ENCODE peak calls at places on chromosome 11, in seven cellular contexts. C, J, D, X, R, Q and P are unnamed samples.

GRCh38 chr11:8597182-8597581 is 3.2 kb upstream of the STK33 start:
- DNase-seq in R (no peak), C (no peak), X (peak; percentile 30), J (no peak), D (no peak), Q (no peak), P (no peak)

GRCh38 chr11:103920933-103921332 is 115.5 kb upstream of the DDI1 start:
- DNase-seq in C (no peak), Q (no peak), J (no peak), D (no peak), R (no peak), X (no peak), P (no peak)

GRCh38 chr11:8281266-8281665 is 17.6 kb upstream of the LMO1 start:
- DNase-seq in Q (no peak), R (no peak), C (no peak), J (no peak), X (no peak), D (no peak), P (no peak)

GRCh38 chr11:72471005-72471898 is 36.9 kb upstream of the CLPB start:
- DNase-seq in D (peak; percentile 32), Q (peak; percentile 47), J (peak; percentile 64), R (peak; percentile 69), C (peak; percentile 78), X (peak; percentile 71), P (peak; percentile 51)

GRCh38 chr11:64148200-64148916 is 17.6 kb downstream of the MACROD1 start:
- DNase-seq in J (peak; percentile 75), C (peak; percentile 80), D (peak; percentile 24), Q (peak; percentile 78), X (peak; percentile 71), R (peak; percentile 77), P (peak; percentile 81)

GRCh38 chr11:2178906-2179494 is 7.4 kb upstream of the TH start:
- DNase-seq in Q (no peak), X (peak; percentile 57), D (no peak), J (peak; percentile 87), R (no peak), C (no peak), P (no peak)

GRCh38 chr11:105315287-105315686 is 175.7 kb upstream of the CARD18 start:
- DNase-seq in J (no peak), Q (no peak), C (no peak), R (no peak), D (no peak), X (no peak), P (no peak)

GRCh38 chr11:94068764-94069163 is 47.6 kb downstream of the HEPHL1 start:
- DNase-seq in J (no peak), R (no peak), X (no peak), C (no peak), D (no peak), Q (no peak), P (no peak)

GRCh38 chr11:67160045-67160444 is 41.0 kb downstream of the KDM2A start:
- DNase-seq in J (no peak), C (no peak), X (no peak), R (no peak), Q (no peak), D (no peak), P (no peak)

GRCh38 chr11:17988465-17988864 is 24.4 kb downstream of the SERGEF start:
- DNase-seq in J (no peak), X (no peak), Q (no peak), C (no peak), R (no peak), D (no peak), P (no peak)

GRCh38 chr11:104738918-104739317 is 159.3 kb downstream of the CASP12 start:
- DNase-seq in D (no peak), X (no peak), Q (no peak), C (no peak), J (no peak), R (no peak), P (no peak)

GRCh38 chr11:7826316-7826715 is 29.6 kb upstream of the OR5P2 start:
- DNase-seq in D (no peak), C (no peak), J (no peak), R (no peak), Q (no peak), X (no peak), P (no peak)

GRCh38 chr11:98561877-98562395 is 458.8 kb upstream of the CNTN5 start:
- DNase-seq in D (no peak), R (no peak), Q (no peak), C (no peak), X (no peak), J (no peak), P (no peak)

GRCh38 chr11:15911377-15912044 is 444.8 kb downstream of the SOX6 start:
- DNase-seq in R (no peak), Q (no peak), C (no peak), J (peak; percentile 31), D (peak; percentile 46), X (peak; percentile 14), P (no peak)

GRCh38 chr11:17979770-17980371 is 33.0 kb downstream of the SERGEF start:
- DNase-seq in J (peak; percentile 35), X (no peak), Q (peak; percentile 24), R (peak; percentile 47), D (no peak), C (peak; percentile 75), P (no peak)

GRCh38 chr11:63670738-63671321 is 346 bp downstream of the ATL3 start:
- DNase-seq in J (peak; percentile 59), Q (peak; percentile 28), C (peak; percentile 40), D (no peak), R (peak; percentile 39), X (no peak), P (peak; percentile 58)

GRCh38 chr11:123483058-123483457 is 53.0 kb downstream of the GRAMD1B start:
- DNase-seq in J (peak; percentile 25), X (peak; percentile 23), R (no peak), Q (no peak), D (no peak), C (no peak), P (no peak)

GRCh38 chr11:67651976-67652895 is 1.7 kb upstream of the ACY3 start:
- DNase-seq in D (no peak), C (no peak), J (no peak), Q (no peak), R (no peak), X (no peak), P (peak; percentile 62)

GRCh38 chr11:65456418-65456817 is 33.8 kb downstream of the NEAT1 start:
- DNase-seq in X (no peak), J (no peak), R (no peak), D (no peak), Q (no peak), C (no peak), P (no peak)

GRCh38 chr11:29009426-29009825 is 901.2 kb downstream of the METTL15 start:
- DNase-seq in C (no peak), Q (no peak), D (no peak), X (peak; percentile 5), J (no peak), R (no peak), P (no peak)

GRCh38 chr11:14746857-14747256 is 103.3 kb downstream of the PDE3B start:
- DNase-seq in J (no peak), Q (no peak), R (no peak), C (no peak), X (no peak), D (no peak), P (no peak)

GRCh38 chr11:107224836-107225235 is 206.6 kb upstream of the GUCY1A2 start:
- DNase-seq in R (no peak), C (no peak), X (no peak), J (no peak), Q (no peak), D (no peak), P (no peak)

GRCh38 chr11:95589893-95590612 is 199.5 kb downstream of the FAM76B start:
- DNase-seq in C (no peak), D (no peak), X (no peak), R (no peak), Q (no peak), J (no peak), P (no peak)

GRCh38 chr11:18270102-18270501 is 4.0 kb downstream of the SAA1 start:
- DNase-seq in Q (no peak), D (no peak), J (no peak), R (no peak), X (no peak), C (no peak), P (no peak)

GRCh38 chr11:2211113-2211971 is 39.7 kb upstream of the TH start:
- DNase-seq in J (no peak), X (no peak), R (peak; percentile 11), C (no peak), D (no peak), Q (no peak), P (peak; percentile 46)

GRCh38 chr11:72373163-72373562 is 61.2 kb downstream of the CLPB start:
- DNase-seq in C (peak; percentile 43), Q (no peak), D (no peak), R (no peak), X (no peak), J (no peak), P (no peak)

GRCh38 chr11:82722236-82722635 is 11.4 kb downstream of the FAM181B start:
- DNase-seq in X (no peak), R (no peak), D (no peak), Q (no peak), J (no peak), C (no peak), P (no peak)

GRCh38 chr11:74142624-74143023 is 28.2 kb downstream of the C2CD3 start:
- DNase-seq in C (no peak), Q (no peak), J (no peak), R (no peak), D (no peak), X (peak; percentile 40), P (no peak)

GRCh38 chr11:118715837-118716260 is 36.4 kb upstream of the TREH start:
- DNase-seq in D (no peak), J (no peak), Q (no peak), C (no peak), R (no peak), X (no peak), P (no peak)

GRCh38 chr11:83819936-83820549 is 533.9 kb upstream of the CCDC90B start:
- DNase-seq in C (peak; percentile 20), X (peak; percentile 70), D (peak; percentile 52), J (no peak), Q (no peak), R (no peak), P (no peak)

GRCh38 chr11:83583953-83584352 is 297.8 kb upstream of the CCDC90B start:
- DNase-seq in Q (no peak), X (peak; percentile 63), D (no peak), R (no peak), J (no peak), C (no peak), P (no peak)

GRCh38 chr11:111064118-111064517 is 181.4 kb upstream of the POU2AF2 start:
- DNase-seq in Q (no peak), R (no peak), J (no peak), D (peak; percentile 64), X (peak; percentile 90), C (no peak), P (no peak)

GRCh38 chr11:130243816-130244215 is 70.9 kb downstream of the ZBTB44 start:
- DNase-seq in J (no peak), C (no peak), D (no peak), Q (no peak), R (no peak), X (no peak), P (no peak)

GRCh38 chr11:62242021-62242420 is at the start of gene SCGB1D2:
- DNase-seq in D (no peak), J (peak; percentile 69), C (peak; percentile 21), X (no peak), R (no peak), Q (no peak), P (no peak)

GRCh38 chr11:15725246-15725645 is 610.5 kb downstream of the INSC start:
- DNase-seq in D (no peak), Q (no peak), R (no peak), J (no peak), X (no peak), C (no peak), P (no peak)

GRCh38 chr11:64553554-64554201 is 37.3 kb upstream of the SLC22A12 start:
- DNase-seq in D (no peak), Q (peak; percentile 60), C (peak; percentile 76), J (peak; percentile 58), X (peak; percentile 42), R (peak; percentile 59), P (peak; percentile 64)

GRCh38 chr11:31887180-31887579 is 76.1 kb upstream of the PAX6 start:
- DNase-seq in R (no peak), Q (no peak), C (peak; percentile 49), J (no peak), D (no peak), X (no peak), P (no peak)